ENCODE peak calls at places on chromosomes 4 and X, in four cellular contexts. O is uterus, X is left ventricle myocardium inferior, Y is heart right ventricle. L is an unnamed sample.

GRCh38 chr4:2462992-2463762 is 5.7 kb upstream of the RNF4 start:
- DNase-seq in X (no peak), Y (no peak), O (no peak), L (no peak)

GRCh38 chrX:36007207-36007606 is 87.7 kb downstream of the CFAP47 start:
- DNase-seq in Y (no peak), X (no peak), O (no peak), L (no peak)

GRCh38 chr4:145525291-145525740 is 43.7 kb downstream of the SMAD1 start:
- DNase-seq in O (no peak), X (no peak), Y (no peak), L (no peak)

GRCh38 chrX:143788265-143788664 is 67.7 kb upstream of the SPANXN2 start:
- DNase-seq in Y (no peak), O (no peak), X (no peak), L (no peak)

GRCh38 chr4:82681759-82682158 is 116.8 kb downstream of the SCD5 start:
- DNase-seq in X (no peak), O (no peak), Y (no peak), L (no peak)

GRCh38 chrX:68721546-68721945 is 74.1 kb downstream of the STARD8 start:
- DNase-seq in X (no peak), O (peak), Y (no peak), L (no peak)

GRCh38 chrX:130173190-130173895 is 1.6 kb downstream of the RAB33A start:
- DNase-seq in Y (peak), O (peak), X (peak), L (no peak)

GRCh38 chrX:153765138-153766079 is 1.4 kb downstream of the PLXNB3 start:
- DNase-seq in X (no peak), Y (no peak), O (peak), L (peak)

GRCh38 chrX:114508836-114509235 is 75.0 kb upstream of the HTR2C start:
- DNase-seq in Y (no peak), O (no peak), X (no peak), L (no peak)

GRCh38 chr4:120733968-120734367 is 188.6 kb downstream of the PRDM5 start:
- DNase-seq in Y (no peak), O (no peak), X (no peak), L (no peak)

GRCh38 chr4:60201052-60201673 is 999.0 kb upstream of the ADGRL3 start:
- DNase-seq in X (no peak), O (no peak), Y (peak), L (peak)

GRCh38 chr4:1329408-1330371 is 17.3 kb upstream of the UVSSA start:
- DNase-seq in O (no peak), X (no peak), Y (no peak), L (no peak)

GRCh38 chr4:103137446-103137827 is 37.8 kb upstream of the BDH2 start:
- DNase-seq in O (no peak), X (no peak), Y (no peak), L (no peak)

GRCh38 chrX:118755633-118756032 is 28.2 kb downstream of the IL13RA1 start:
- DNase-seq in O (no peak), Y (no peak), X (no peak), L (no peak)

GRCh38 chr4:41991916-41992767 is 1.8 kb downstream of the SLC30A9 start:
- DNase-seq in O (no peak), X (no peak), Y (no peak), L (no peak)

GRCh38 chrX:139642241-139642927 is 65.6 kb downstream of the MCF2 start:
- DNase-seq in X (no peak), Y (no peak), O (no peak), L (no peak)

GRCh38 chrX:135095715-135096114 is 24.6 kb downstream of the ETDB start:
- DNase-seq in O (no peak), X (no peak), Y (no peak), L (no peak)

GRCh38 chrX:6810796-6811195 is 275.9 kb upstream of the VCX3A start:
- DNase-seq in O (no peak), X (no peak), Y (no peak), L (no peak)

GRCh38 chrX:1045680-1046314 is 166.7 kb downstream of the CRLF2 start:
- DNase-seq in Y (no peak), X (no peak), O (no peak), L (no peak)

GRCh38 chr4:34046580-34046979 is 2197.7 kb downstream of the ARAP2 start:
- DNase-seq in Y (no peak), X (no peak), O (no peak), L (no peak)

GRCh38 chrX:134658421-134658896 is at the start of gene PLAC1:
- DNase-seq in O (no peak), X (no peak), Y (no peak), L (no peak)

GRCh38 chrX:136684120-136684519 is 36.2 kb downstream of the CD40LG start:
- DNase-seq in X (no peak), Y (no peak), O (no peak), L (no peak)

GRCh38 chrX:136041254-136041812 is 56.1 kb downstream of the SLC9A6 start:
- DNase-seq in Y (no peak), O (no peak), X (no peak), L (no peak)

GRCh38 chr4:76947369-76947768 is 2.2 kb upstream of the SEPTIN11 start:
- DNase-seq in X (no peak), O (no peak), Y (no peak), L (no peak)

GRCh38 chrX:63930140-63930539 is 145.1 kb upstream of the ARHGEF9 start:
- DNase-seq in Y (no peak), X (no peak), O (no peak), L (no peak)

GRCh38 chr4:181008164-181008563 is 1235.0 kb upstream of the TENM3 start:
- DNase-seq in Y (no peak), O (no peak), X (no peak), L (no peak)

GRCh38 chrX:123336666-123337065 is 152.6 kb downstream of the GRIA3 start:
- DNase-seq in X (no peak), O (no peak), Y (no peak), L (no peak)

GRCh38 chr4:187744911-187745310 is 250.7 kb upstream of the ZFP42 start:
- DNase-seq in X (no peak), O (no peak), Y (no peak), L (no peak)

GRCh38 chr4:170087163-170087700 is 2.5 kb downstream of the AADAT start:
- DNase-seq in Y (no peak), X (no peak), O (no peak), L (no peak)

GRCh38 chr4:127997534-127998388 is 32.6 kb downstream of the ABHD18 start:
- DNase-seq in X (no peak), Y (no peak), O (peak), L (no peak)

GRCh38 chrX:16212436-16212835 is 45.2 kb downstream of the MAGEB17 start:
- DNase-seq in O (no peak), X (no peak), Y (peak), L (no peak)

GRCh38 chrX:41515376-41515775 is 68.2 kb downstream of the NYX start:
- DNase-seq in Y (no peak), X (no peak), O (no peak), L (no peak)

GRCh38 chr4:183995489-183996049 is 90.5 kb downstream of the STOX2 start:
- DNase-seq in Y (no peak), O (no peak), X (no peak), L (no peak)

GRCh38 chr4:38004887-38005286 is 44.7 kb downstream of the PTTG2 start:
- DNase-seq in X (no peak), O (peak), Y (no peak), L (no peak)

GRCh38 chr4:38004062-38004461 is 43.9 kb downstream of the PTTG2 start:
- DNase-seq in X (no peak), O (no peak), Y (no peak), L (no peak)

GRCh38 chr4:38007645-38008044 is 47.4 kb downstream of the PTTG2 start:
- DNase-seq in Y (no peak), O (no peak), X (no peak), L (no peak)

GRCh38 chr4:38003628-38004027 is 43.4 kb downstream of the PTTG2 start:
- DNase-seq in X (no peak), O (no peak), Y (no peak), L (no peak)

DNA sequence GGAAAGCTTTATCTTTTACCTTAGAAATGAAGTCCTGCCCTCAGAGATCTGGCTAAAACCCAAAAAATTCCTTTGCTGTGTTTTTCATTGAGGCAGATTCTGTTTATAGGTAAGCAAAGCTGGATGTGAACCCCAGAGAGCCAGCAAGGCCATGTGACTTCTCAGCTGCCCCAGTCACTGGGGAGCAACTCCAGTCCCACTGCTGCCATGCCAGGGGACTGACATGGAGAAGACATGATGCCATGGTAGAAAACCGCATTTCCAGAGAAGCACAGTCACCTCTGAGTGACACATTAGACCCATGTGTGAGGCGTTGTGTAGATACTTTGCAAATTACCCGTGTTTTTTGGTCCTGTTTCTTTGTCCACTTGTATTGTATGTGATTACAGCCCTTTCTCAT is 45.4 kb downstream of the PTTG2 start:
- DNase-seq in Y (no peak), O (no peak), X (no peak), L (no peak)
- H3K27ac ChIP-seq in Y (no peak), O (peak), X (peak), L (no peak)

GRCh38 chr4:5842456-5842855 is 50.4 kb downstream of the CRMP1 start:
- DNase-seq in X (no peak), O (no peak), Y (no peak), L (no peak)

GRCh38 chr4:5839332-5839731 is 53.6 kb downstream of the CRMP1 start:
- DNase-seq in Y (no peak), X (no peak), O (no peak), L (no peak)

GRCh38 chr4:5839751-5840674 is 52.9 kb downstream of the CRMP1 start:
- DNase-seq in X (peak), Y (peak), O (peak), L (no peak)

GRCh38 chr4:5843573-5844239 is 49.2 kb downstream of the CRMP1 start:
- DNase-seq in Y (no peak), O (no peak), X (no peak), L (no peak)

DNA sequence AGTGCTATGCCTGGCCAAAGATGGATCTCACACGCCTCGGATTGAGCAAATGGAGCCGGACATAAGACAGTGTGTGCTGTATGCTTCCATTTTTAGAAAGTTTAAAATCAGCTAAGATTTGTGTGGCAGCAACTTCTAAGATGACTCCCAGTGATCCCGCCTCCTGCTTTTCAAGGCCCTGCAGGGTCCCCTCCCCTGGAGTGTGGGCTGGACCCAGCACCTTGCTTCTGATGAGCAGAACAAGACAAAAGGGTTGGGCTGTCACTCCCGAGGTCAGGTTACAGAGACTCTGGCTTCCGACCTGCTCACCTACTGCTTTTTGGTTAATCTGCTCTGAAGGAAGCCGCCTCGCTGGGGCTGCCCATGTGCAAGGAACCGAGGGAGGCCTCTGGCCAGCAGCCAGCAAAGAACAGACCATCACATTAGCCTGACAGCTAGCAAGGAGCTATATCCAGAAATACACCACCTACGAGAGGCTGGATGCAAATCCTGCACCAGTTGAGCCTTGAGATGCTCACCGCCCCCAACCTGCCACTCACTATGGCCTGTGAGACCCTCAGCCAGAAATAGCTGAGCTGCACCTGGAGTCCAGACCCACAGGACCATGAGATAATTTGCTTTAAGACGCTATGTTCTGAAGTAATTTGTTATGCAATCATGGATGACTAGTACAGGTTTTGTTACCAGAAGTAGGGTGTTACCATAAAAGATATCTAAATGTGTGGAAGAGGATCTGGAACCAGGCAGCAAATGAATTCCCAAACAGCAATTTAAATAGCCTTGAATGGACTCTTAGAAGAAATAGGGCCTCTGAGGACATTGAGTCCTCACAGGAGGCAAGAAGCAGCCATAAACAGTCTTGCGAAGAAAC is 47.6 kb downstream of the CRMP1 start:
- DNase-seq in O (peak), X (no peak), Y (no peak), L (no peak)
- H3K27ac ChIP-seq in O (no peak), X (peak), Y (no peak), L (no peak)

GRCh38 chr4:118989098-118990080 is 100.7 kb downstream of the SYNPO2 start:
- DNase-seq in Y (no peak), X (no peak), O (peak), L (no peak)
- H3K27ac ChIP-seq in Y (peak), X (peak), O (peak), L (peak)

GRCh38 chr4:112668131-112668530 is 31.2 kb downstream of the LARP7 start:
- DNase-seq in X (no peak), Y (no peak), O (no peak), L (no peak)
- H3K27ac ChIP-seq in X (no peak), Y (no peak), O (no peak), L (no peak)

DNA sequence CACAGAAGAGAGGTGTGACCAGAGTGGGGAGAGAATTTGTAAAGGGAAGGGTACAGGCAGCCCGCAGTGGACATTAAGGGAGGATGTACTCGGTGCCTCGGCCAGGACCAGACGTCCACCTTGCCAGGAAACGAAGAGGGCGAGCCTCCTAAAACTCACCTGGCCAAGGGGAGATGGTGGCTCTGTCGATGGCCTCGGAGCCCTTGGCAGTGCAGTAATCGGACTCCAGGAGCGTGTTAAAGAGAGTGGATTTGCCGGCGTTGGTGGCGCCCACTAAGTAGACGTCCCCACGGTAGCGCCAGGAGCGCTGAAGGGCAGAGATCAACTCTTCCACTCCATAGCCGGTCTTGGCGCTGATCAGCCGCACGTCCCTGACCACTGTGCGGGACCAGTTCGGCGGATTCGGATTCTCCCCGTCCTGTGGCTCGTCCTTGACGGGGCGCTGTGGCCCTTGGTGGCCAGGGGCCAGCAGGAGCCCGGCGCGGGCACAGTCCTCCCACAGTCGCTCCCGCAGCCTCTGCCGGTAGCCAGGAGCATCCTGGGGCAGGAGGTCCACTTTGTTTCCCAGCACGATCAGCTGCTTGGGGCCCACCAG is 1.0 kb downstream of the NOA1 start:
- DNase-seq in X (no peak), O (no peak), Y (no peak), L (no peak)
- H3K27ac ChIP-seq in X (peak), O (no peak), Y (peak), L (peak)